ENCODE peak calls at places on chromosomes 12 and 14, in six cellular contexts. V, A, Q, L, B and O are unnamed samples. For H3K9me3, the result is how much of the 10 kb centered on the place peaks cover.

GRCh38 chr12:124488520-124488919 is 78.9 kb downstream of the NCOR2 start:
- DNase-seq in V (no peak), A (no peak), Q (no peak), L (peak), B (peak), O (no peak)

GRCh38 chr14:56168007-56168616 is 49.9 kb downstream of the PELI2 start:
- DNase-seq in V (no peak), A (no peak), Q (no peak), L (no peak), B (no peak), O (no peak)

GRCh38 chr14:99420711-99421110 is 59.9 kb downstream of the SETD3 start:
- DNase-seq in V (no peak), A (no peak), Q (no peak), L (no peak), B (no peak), O (no peak)

GRCh38 chr14:94839346-94839745 is 69.4 kb upstream of the GSC start:
- DNase-seq in V (no peak), A (no peak), Q (no peak), L (no peak), B (no peak), O (no peak)

GRCh38 chr12:93191956-93192355 is 185.8 kb upstream of the NUDT4 start:
- DNase-seq in V (no peak), A (no peak), Q (no peak), L (no peak), B (no peak), O (no peak)

GRCh38 chr14:95421741-95422140 is 94.7 kb downstream of the SYNE3 start:
- DNase-seq in V (no peak), A (no peak), Q (no peak), L (no peak), B (no peak), O (peak)

GRCh38 chr14:55847766-55848165 is 267.8 kb downstream of the KTN1 start:
- DNase-seq in V (no peak), A (no peak), Q (no peak), L (no peak), B (no peak), O (no peak)

GRCh38 chr12:47206450-47206830 is 126.7 kb upstream of the AMIGO2 start:
- DNase-seq in V (no peak), A (no peak), Q (no peak), L (no peak), B (no peak), O (no peak)

GRCh38 chr12:68745376-68745903 is 536 bp upstream of the SLC35E3 start:
- DNase-seq in V (no peak), A (no peak), Q (peak), L (no peak), B (no peak), O (no peak)

GRCh38 chr12:8033153-8034044 is 883 bp downstream of the FOXJ2 start:
- DNase-seq in V (no peak), A (peak), Q (peak), L (peak), B (peak), O (peak)

GRCh38 chr14:90567191-90567590 is 170.4 kb downstream of the CALM1 start:
- DNase-seq in V (no peak), A (no peak), Q (no peak), L (no peak), B (no peak), O (no peak)

GRCh38 chr12:10554971-10555481 is 49.3 kb downstream of the EIF2S3B start:
- DNase-seq in V (no peak), A (peak), Q (no peak), L (no peak), B (no peak), O (no peak)

GRCh38 chr12:18468521-18469075 is 207.3 kb downstream of the PIK3C2G start:
- DNase-seq in V (no peak), A (no peak), Q (no peak), L (no peak), B (no peak), O (no peak)

GRCh38 chr12:107241421-107241820 is 148.1 kb upstream of the CRY1 start:
- DNase-seq in V (no peak), A (no peak), Q (no peak), L (peak), B (no peak), O (no peak)

GRCh38 chr14:25887251-25887908 is 710.5 kb downstream of the NOVA1 start:
- DNase-seq in V (no peak), A (no peak), Q (no peak), L (no peak), B (no peak), O (no peak)

GRCh38 chr12:77608157-77608755 is 222.4 kb upstream of the NAV3 start:
- DNase-seq in V (no peak), A (no peak), Q (no peak), L (no peak), B (no peak), O (no peak)

GRCh38 chr14:85466678-85467077 is 63.3 kb upstream of the FLRT2 start:
- DNase-seq in V (no peak), A (no peak), Q (no peak), L (no peak), B (no peak), O (no peak)

GRCh38 chr12:2751686-2752085 is 43.1 kb upstream of the FKBP4 start:
- DNase-seq in V (no peak), A (peak), Q (no peak), L (no peak), B (no peak), O (no peak)

GRCh38 chr14:31243860-31244259 is 36.3 kb upstream of the HECTD1 start:
- DNase-seq in V (no peak), A (no peak), Q (no peak), L (no peak), B (no peak), O (no peak)

GRCh38 chr14:101933209-101933608 is 31.2 kb upstream of the DYNC1H1 start:
- DNase-seq in V (no peak), A (no peak), Q (no peak), L (no peak), B (no peak), O (peak)

GRCh38 chr12:124780752-124781685 is 82.6 kb downstream of the SCARB1 start:
- DNase-seq in V (no peak), A (no peak), Q (no peak), L (no peak), B (no peak), O (no peak)

GRCh38 chr12:4030938-4031702 is 157.9 kb upstream of the PARP11 start:
- DNase-seq in V (peak), A (peak), Q (no peak), L (peak), B (peak), O (peak)

GRCh38 chr14:43411841-43412240 is 1095.2 kb downstream of the FSCB start:
- DNase-seq in V (no peak), A (no peak), Q (no peak), L (no peak), B (no peak), O (no peak)

GRCh38 chr14:31934767-31935266 is 142.3 kb upstream of the ARHGAP5 start:
- DNase-seq in V (peak), A (no peak), Q (no peak), L (no peak), B (peak), O (no peak)

GRCh38 chr14:76953196-76953945 is 75.1 kb downstream of the IRF2BPL start:
- DNase-seq in V (peak), A (peak), Q (no peak), L (peak), B (peak), O (peak)

GRCh38 chr12:64009321-64010068 is 165.0 kb downstream of the SRGAP1 start:
- DNase-seq in V (no peak), A (no peak), Q (no peak), L (no peak), B (no peak), O (no peak)

GRCh38 chr12:24603371-24603770 is 345.5 kb downstream of the BCAT1 start:
- DNase-seq in V (no peak), A (no peak), Q (no peak), L (no peak), B (no peak), O (no peak)

GRCh38 chr14:66804141-66804540 is 296.2 kb downstream of the GPHN start:
- DNase-seq in V (no peak), A (no peak), Q (no peak), L (no peak), B (no peak), O (no peak)

GRCh38 chr14:54098536-54098935 is 141.9 kb upstream of the BMP4 start:
- DNase-seq in V (no peak), A (no peak), Q (no peak), L (no peak), B (no peak), O (no peak)

GRCh38 chr14:100842799-100843198 is 16.9 kb downstream of the MEG3 start:
- DNase-seq in V (no peak), A (no peak), Q (no peak), L (no peak), B (no peak), O (peak)

GRCh38 chr14:57746563-57746962 is 119.3 kb downstream of the SLC35F4 start:
- DNase-seq in V (no peak), A (no peak), Q (no peak), L (no peak), B (no peak), O (no peak)

GRCh38 chr12:106188249-106188648 is 49.5 kb upstream of the NUAK1 start:
- DNase-seq in V (no peak), A (no peak), Q (no peak), L (no peak), B (no peak), O (no peak)

GRCh38 chr12:101852998-101853397 is 22.2 kb upstream of the GNPTAB start:
- DNase-seq in V (no peak), A (no peak), Q (no peak), L (no peak), B (no peak), O (no peak)

GRCh38 chr14:28926091-28926490 is 159.5 kb downstream of the FOXG1 start:
- DNase-seq in V (no peak), A (no peak), Q (no peak), L (no peak), B (no peak), O (no peak)

GRCh38 chr12:45303955-45304354 is 88.1 kb downstream of the ANO6 start:
- DNase-seq in V (no peak), A (no peak), Q (no peak), L (no peak), B (no peak), O (no peak)

DNA sequence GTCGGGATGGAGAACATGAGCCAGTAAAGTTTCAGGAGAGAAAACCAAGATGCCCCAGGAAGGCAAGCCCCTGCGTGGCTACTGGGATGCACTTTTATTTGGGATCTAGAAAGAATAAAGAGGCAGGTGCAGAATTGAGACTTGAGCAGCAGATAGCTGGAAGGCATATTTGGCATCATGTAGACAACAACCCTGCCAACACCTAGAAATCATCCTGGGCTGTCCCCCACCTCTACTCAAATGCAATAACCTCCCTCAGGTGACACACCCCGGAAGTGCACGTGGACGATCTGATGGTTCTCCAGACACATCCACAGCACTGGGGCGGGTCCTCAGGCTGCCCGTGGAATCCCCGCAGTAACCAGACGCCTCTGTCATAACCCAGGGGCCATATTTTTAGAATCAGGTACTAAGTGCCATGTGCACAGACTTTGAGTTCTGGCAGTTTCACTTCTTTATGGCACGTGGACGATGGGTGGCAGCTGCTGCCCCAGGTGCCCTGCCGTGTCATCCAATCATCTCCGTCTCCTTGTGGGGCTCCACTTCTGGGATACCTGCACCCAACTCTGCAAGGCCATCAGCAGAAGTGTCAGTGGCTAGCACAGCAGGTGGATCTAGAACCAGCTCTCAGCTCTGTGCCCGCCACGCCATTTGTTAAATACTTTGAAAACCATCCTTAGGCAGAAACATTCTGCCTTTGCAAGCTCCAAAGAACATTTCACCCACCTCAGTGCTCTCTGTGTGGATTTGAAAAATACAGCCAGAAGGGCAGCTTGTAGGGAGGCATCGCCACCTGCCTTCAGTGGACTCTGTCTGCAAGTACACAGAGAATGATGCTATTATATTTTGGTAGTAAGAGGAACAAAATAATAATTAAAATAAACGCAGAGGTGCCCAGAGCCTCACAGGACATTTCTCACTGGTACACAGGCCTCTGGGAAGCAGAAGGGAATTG is 771.7 kb upstream of the TMEM132C start:
- DNase-seq in V (no peak), A (no peak), Q (no peak), L (no peak), B (no peak), O (no peak)
- H3K4me3 ChIP-seq in V (no peak), A (no peak), Q (no peak), L (no peak), B (no peak), O (no peak)

GRCh38 chr12:76194724-76195123 is 110.2 kb upstream of the NAP1L1 start:
- DNase-seq in V (no peak), A (no peak), Q (no peak), L (no peak), B (no peak), O (no peak)
- H3K9me3 ChIP-seq in V (under half), A (under half), Q (under half), L (under half), B (under half), O (under half)

DNA sequence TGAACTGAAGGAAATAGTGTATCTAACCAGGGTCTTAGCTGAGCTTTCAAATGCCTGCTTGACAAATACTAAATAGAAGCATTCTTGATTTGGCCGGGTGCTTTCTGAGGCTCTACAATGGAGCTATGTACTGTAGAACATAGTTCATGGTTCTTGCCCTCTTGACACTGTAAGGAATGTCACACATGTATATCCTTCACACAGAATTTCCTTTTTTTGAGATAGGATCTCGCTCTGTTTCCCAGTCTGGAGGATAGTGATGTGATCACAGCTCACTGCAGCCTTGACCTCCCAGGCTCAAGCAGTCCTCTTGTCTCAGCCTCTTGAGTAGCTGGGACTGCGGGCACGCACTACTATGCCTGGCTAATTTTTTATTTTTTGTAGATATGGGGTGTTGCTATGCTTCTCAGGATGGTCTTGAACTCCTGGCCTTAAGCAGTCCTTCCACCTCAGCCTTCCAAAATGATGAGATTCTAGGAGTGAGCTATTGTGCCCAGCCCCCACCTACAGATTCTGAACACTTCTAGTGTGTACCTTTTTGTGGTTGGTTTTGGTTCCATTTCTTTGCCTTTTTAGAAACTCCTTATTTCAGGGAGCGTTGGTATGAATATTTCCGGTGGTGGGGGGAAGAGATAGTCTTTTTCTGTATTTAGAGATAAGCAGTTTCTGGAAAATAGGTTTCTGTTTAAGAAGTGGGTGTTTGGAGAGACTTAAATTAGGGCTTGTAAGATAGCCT is 4.2 kb downstream of the MLXIP start:
- DNase-seq in V (no peak), A (no peak), Q (no peak), L (no peak), B (no peak), O (no peak)
- H3K4me3 ChIP-seq in V (no peak), A (peak), Q (peak), L (peak), B (peak), O (peak)

GRCh38 chr12:6026998-6027397 is 81.9 kb upstream of the ANO2 start:
- DNase-seq in V (no peak), A (peak), Q (no peak), L (no peak), B (no peak), O (no peak)
- H3K9me3 ChIP-seq in V (under half), A (under half), Q (under half), L (under half), B (under half), O (under half)

GRCh38 chr12:12908252-12908651 is 16.9 kb downstream of the GPRC5A start:
- DNase-seq in V (no peak), A (no peak), Q (no peak), L (no peak), B (no peak), O (no peak)
- H3K4me3 ChIP-seq in V (no peak), A (no peak), Q (no peak), L (no peak), B (no peak), O (no peak)

GRCh38 chr14:19729359-19729758 is 14.0 kb upstream of the OR4Q3 start:
- DNase-seq in V (no peak), A (no peak), Q (no peak), L (no peak), B (no peak), O (no peak)

DNA sequence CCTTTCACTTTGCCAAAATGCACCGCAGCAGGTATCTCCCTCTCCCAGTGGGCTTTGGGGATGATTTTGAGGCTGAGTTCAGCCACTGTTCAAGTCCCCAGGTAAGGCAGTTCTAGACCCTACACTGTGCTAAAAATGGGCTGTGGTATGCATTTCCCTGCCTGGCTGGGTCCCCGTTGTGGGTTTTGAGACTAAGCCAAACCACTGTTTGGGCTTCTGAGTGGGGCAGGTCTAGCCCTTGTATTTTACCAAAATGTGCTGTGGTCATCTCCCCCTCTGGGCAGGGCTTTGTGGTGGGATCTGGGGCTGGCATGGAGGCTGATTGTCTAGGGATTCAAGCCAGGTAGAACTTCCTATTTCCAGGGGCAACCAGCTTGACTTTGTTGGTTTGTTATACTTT is 13.6 kb upstream of the OR4Q3 start:
- DNase-seq in V (no peak), A (no peak), Q (no peak), L (no peak), B (no peak), O (peak)
- H3K9me3 ChIP-seq in V (under half), A (under half), Q (under half), L (under half), B (half or more), O (half or more)

GRCh38 chr12:108722463-108722862 is 8.9 kb downstream of the CORO1C start:
- DNase-seq in V (no peak), A (no peak), Q (no peak), L (no peak), B (no peak), O (no peak)

GRCh38 chr12:108721824-108722223 is 9.5 kb downstream of the CORO1C start:
- DNase-seq in V (no peak), A (no peak), Q (no peak), L (no peak), B (no peak), O (no peak)

GRCh38 chr12:108724890-108725151 is 6.5 kb downstream of the CORO1C start:
- DNase-seq in V (no peak), A (no peak), Q (no peak), L (no peak), B (no peak), O (no peak)

GRCh38 chr12:108724054-108724889 is 7.0 kb downstream of the CORO1C start:
- DNase-seq in V (no peak), A (no peak), Q (peak), L (no peak), B (no peak), O (no peak)

DNA sequence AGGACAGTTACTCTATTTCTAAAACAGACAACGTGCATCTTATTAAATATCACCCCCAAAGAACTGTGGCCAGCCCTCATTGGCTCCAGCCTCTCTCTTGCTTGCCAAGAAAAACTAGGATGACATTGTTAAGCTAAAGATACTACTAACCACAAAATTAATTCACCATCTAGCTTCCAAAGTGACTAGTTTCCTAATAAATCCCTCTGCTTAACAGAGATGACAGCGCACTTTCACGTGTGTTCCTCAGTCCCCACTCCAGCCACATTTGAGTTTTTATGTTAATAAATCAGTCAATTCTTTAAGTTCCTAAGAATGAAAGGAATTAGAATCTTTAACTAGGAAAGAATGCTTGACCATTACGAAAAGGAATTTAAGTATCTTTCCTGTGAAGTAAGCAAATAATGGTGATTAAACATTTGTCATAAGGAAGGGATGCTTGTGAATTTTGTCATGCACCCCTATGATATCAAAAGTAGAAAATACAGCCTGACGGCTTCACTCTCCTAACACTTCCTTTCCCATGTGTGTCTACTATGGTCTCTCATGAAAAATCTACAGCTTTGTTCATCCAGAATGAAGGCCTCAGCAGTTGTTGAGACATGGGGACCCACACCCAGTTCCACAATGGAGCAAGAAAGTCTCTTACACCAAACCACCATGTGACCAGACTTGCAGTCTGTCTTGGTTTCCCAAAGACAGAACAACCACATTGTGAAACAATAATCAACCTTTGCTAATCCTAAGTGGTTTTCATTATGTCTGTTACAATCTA is 8.1 kb downstream of the CORO1C start:
- DNase-seq in V (no peak), A (no peak), Q (no peak), L (no peak), B (no peak), O (no peak)
- H3K4me3 ChIP-seq in V (no peak), A (no peak), Q (no peak), L (no peak), B (peak), O (no peak)